ENCODE peak calls at places on chromosomes 1 and 21, in four cellular contexts. W, Z, K and E are unnamed samples.

GRCh38 chr21:33414926-33415325 is 11.7 kb downstream of the IFNGR2 start:
- DNase-seq in W (no peak), K (no peak), Z (no peak), E (no peak)

GRCh38 chr1:6852136-6852890 is 67.1 kb downstream of the CAMTA1 start:
- DNase-seq in W (no peak), K (no peak), Z (no peak), E (no peak)

GRCh38 chr1:166730299-166730888 is 108.9 kb upstream of the POGK start:
- DNase-seq in W (peak), Z (no peak), K (no peak), E (no peak)

GRCh38 chr1:54575161-54575560 is 27.1 kb downstream of the ACOT11 start:
- DNase-seq in W (no peak), K (no peak), Z (no peak), E (no peak)

GRCh38 chr1:201774224-201774982 is 54.6 kb upstream of the IPO9 start:
- DNase-seq in W (peak), K (no peak), Z (no peak), E (no peak)

GRCh38 chr1:67713071-67713806 is 28.2 kb downstream of the GADD45A start:
- DNase-seq in W (peak), K (peak), Z (peak), E (no peak)

GRCh38 chr1:28887418-28887834 is 26.9 kb upstream of the EPB41 start:
- DNase-seq in W (no peak), K (peak), Z (no peak), E (peak)

GRCh38 chr21:46599251-46599572 is 5.7 kb downstream of the S100B start:
- DNase-seq in K (no peak), W (peak), Z (no peak), E (no peak)

GRCh38 chr1:200172311-200172710 is 144.8 kb downstream of the NR5A2 start:
- DNase-seq in K (no peak), Z (no peak), W (peak), E (no peak)

GRCh38 chr1:170871868-170872267 is 63.5 kb upstream of the MROH9 start:
- DNase-seq in W (no peak), Z (no peak), K (no peak), E (no peak)

GRCh38 chr1:119009300-119009660 is 21.1 kb upstream of the TBX15 start:
- DNase-seq in W (no peak), Z (no peak), K (no peak), E (no peak)

GRCh38 chr1:17440074-17440826 is 773 bp upstream of the RCC2 start:
- DNase-seq in Z (no peak), W (no peak), K (no peak), E (no peak)

GRCh38 chr1:206924549-206925115 is 2.9 kb upstream of the FCMR start:
- DNase-seq in K (no peak), W (no peak), Z (no peak), E (no peak)

GRCh38 chr1:27071049-27071416 is 58.4 kb upstream of the TENT5B start:
- DNase-seq in Z (no peak), W (no peak), K (peak), E (no peak)

GRCh38 chr1:117147856-117148588 is 26.5 kb upstream of the TRIM45 start:
- DNase-seq in K (no peak), Z (peak), W (peak), E (no peak)

GRCh38 chr21:44083631-44084291 is 23.4 kb upstream of the PWP2 start:
- DNase-seq in K (no peak), Z (no peak), W (no peak), E (no peak)

GRCh38 chr1:157124855-157125254 is 13.3 kb downstream of the ETV3 start:
- DNase-seq in K (no peak), W (no peak), Z (no peak), E (no peak)

GRCh38 chr1:28091043-28091781 is 2.8 kb upstream of the EYA3 start:
- DNase-seq in K (peak), Z (peak), W (peak), E (peak)

GRCh38 chr1:19080715-19081114 is 124.2 kb upstream of the IFFO2 start:
- DNase-seq in K (no peak), Z (no peak), W (peak), E (no peak)

GRCh38 chr1:220785166-220786056 is 1.3 kb upstream of the MTARC1 start:
- DNase-seq in Z (no peak), W (no peak), K (no peak), E (no peak)

GRCh38 chr1:58754056-58754613 is 29.7 kb downstream of the JUN start:
- DNase-seq in K (no peak), W (peak), Z (no peak), E (no peak)

GRCh38 chr1:218101409-218101808 is 183.7 kb upstream of the RRP15 start:
- DNase-seq in W (no peak), Z (no peak), K (no peak), E (no peak)

GRCh38 chr1:164637461-164638375 is 78.7 kb downstream of the PBX1 start:
- DNase-seq in Z (peak), W (peak), K (peak), E (no peak)

GRCh38 chr1:25103180-25103790 is 129.0 kb downstream of the SYF2 start:
- DNase-seq in Z (no peak), W (no peak), K (no peak), E (no peak)

GRCh38 chr1:234877761-234878160 is 250.9 kb downstream of the TOMM20 start:
- DNase-seq in W (no peak), K (no peak), Z (no peak), E (no peak)

GRCh38 chr1:205306929-205307566 is 14.5 kb downstream of the NUAK2 start:
- DNase-seq in W (no peak), Z (no peak), K (no peak), E (no peak)

GRCh38 chr1:29651684-29652665 is 415.7 kb downstream of the PTPRU start:
- DNase-seq in Z (no peak), W (no peak), K (no peak), E (no peak)

GRCh38 chr1:26697978-26698849 is 2.4 kb downstream of the ARID1A start:
- DNase-seq in W (peak), K (peak), Z (peak), E (no peak)

GRCh38 chr1:44740179-44740617 is 561 bp downstream of the KIF2C start:
- DNase-seq in Z (no peak), W (no peak), K (no peak), E (no peak)

GRCh38 chr1:173113015-173113741 is 62.4 kb upstream of the TNFSF18 start:
- DNase-seq in K (no peak), W (peak), Z (no peak), E (no peak)

GRCh38 chr1:86154581-86155060 is 2.0 kb downstream of the COL24A1 start:
- DNase-seq in K (no peak), W (peak), Z (no peak), E (no peak)

GRCh38 chr1:183567584-183567983 is 22.7 kb downstream of the NCF2 start:
- DNase-seq in W (peak), K (no peak), Z (no peak), E (no peak)
- H3K27ac ChIP-seq in W (no peak), K (peak), Z (peak), E (no peak)

GRCh38 chr1:237237721-237238120 is 195.7 kb downstream of the RYR2 start:
- DNase-seq in Z (no peak), W (no peak), K (no peak), E (no peak)

GRCh38 chr1:237235080-237235479 is 193.1 kb downstream of the RYR2 start:
- DNase-seq in Z (no peak), K (no peak), W (no peak), E (no peak)

GRCh38 chr1:237244778-237245177 is 202.8 kb downstream of the RYR2 start:
- DNase-seq in K (no peak), Z (no peak), W (no peak), E (no peak)

GRCh38 chr1:237241038-237241437 is 199.1 kb downstream of the RYR2 start:
- DNase-seq in K (no peak), Z (no peak), W (no peak), E (no peak)

GRCh38 chr1:237239248-237239647 is 197.3 kb downstream of the RYR2 start:
- DNase-seq in K (no peak), Z (no peak), W (no peak), E (no peak)
- H3K27ac ChIP-seq in K (no peak), Z (no peak), W (no peak), E (no peak)

GRCh38 chr1:179166663-179167417 is 62.6 kb downstream of the ABL2 start:
- DNase-seq in K (no peak), Z (no peak), W (peak), E (no peak)
- H3K27ac ChIP-seq in K (no peak), Z (no peak), W (no peak), E (no peak)

GRCh38 chr1:1225913-1226312 is 5.9 kb downstream of the SDF4 start:
- DNase-seq in K (no peak), Z (no peak), W (no peak), E (no peak)
- H3K27ac ChIP-seq in K (no peak), Z (no peak), W (no peak), E (no peak)